ENCODE peak calls at places on chromosomes 5 and 9, in ten cellular contexts. One of them, this sample, is unnamed.

GRCh38 chr9:4547016-4547415 is 56.7 kb downstream of the SLC1A1 start:
- DNase-seq in HL-60: no peak
- DNase-seq in upper lobe of left lung: no peak
- DNase-seq in fibroblast of mammary gland: peak; percentile 39
- DNase-seq in AG04450: no peak
- DNase-seq in cardiac fibroblast: peak; percentile 71
- DNase-seq in cardiac muscle cell: no peak
- DNase-seq in PC-3: no peak
- DNase-seq in fibroblast of lung: peak; percentile 20
- DNase-seq in HepG2: no peak
- DNase-seq in this sample: peak; percentile 57

GRCh38 chr9:87516222-87516930 is 18.7 kb downstream of the DAPK1 start:
- DNase-seq in cardiac muscle cell: no peak
- DNase-seq in cardiac fibroblast: peak; percentile 72
- DNase-seq in PC-3: no peak
- DNase-seq in upper lobe of left lung: no peak
- DNase-seq in AG04450: no peak
- DNase-seq in fibroblast of lung: peak; percentile 40
- DNase-seq in fibroblast of mammary gland: peak; percentile 77
- DNase-seq in HepG2: peak; percentile 41
- DNase-seq in HL-60: peak; percentile 75
- DNase-seq in this sample: peak; percentile 79

GRCh38 chr5:96896806-96897205 is 20.5 kb downstream of the ERAP2 start:
- DNase-seq in PC-3: no peak
- DNase-seq in cardiac fibroblast: no peak
- DNase-seq in fibroblast of lung: no peak
- DNase-seq in HepG2: no peak
- DNase-seq in fibroblast of mammary gland: no peak
- DNase-seq in upper lobe of left lung: no peak
- DNase-seq in HL-60: no peak
- DNase-seq in cardiac muscle cell: no peak
- DNase-seq in AG04450: no peak
- DNase-seq in this sample: no peak

GRCh38 chr5:108432024-108432423 is 50.1 kb upstream of the FBXL17 start:
- DNase-seq in HL-60: no peak
- DNase-seq in PC-3: peak; percentile 61
- DNase-seq in cardiac muscle cell: no peak
- DNase-seq in fibroblast of mammary gland: peak; percentile 42
- DNase-seq in HepG2: no peak
- DNase-seq in cardiac fibroblast: peak; percentile 51
- DNase-seq in upper lobe of left lung: no peak
- DNase-seq in AG04450: no peak
- DNase-seq in fibroblast of lung: no peak
- DNase-seq in this sample: peak; percentile 5

GRCh38 chr5:173318881-173319609 is 9.2 kb downstream of the STC2 start:
- DNase-seq in cardiac muscle cell: no peak
- DNase-seq in fibroblast of lung: no peak
- DNase-seq in upper lobe of left lung: no peak
- DNase-seq in cardiac fibroblast: no peak
- DNase-seq in PC-3: no peak
- DNase-seq in HepG2: no peak
- DNase-seq in fibroblast of mammary gland: no peak
- DNase-seq in AG04450: no peak
- DNase-seq in HL-60: no peak
- DNase-seq in this sample: no peak

GRCh38 chr5:57304931-57305330 is 131.1 kb downstream of the GPBP1 start:
- DNase-seq in HL-60: no peak
- DNase-seq in cardiac fibroblast: no peak
- DNase-seq in AG04450: no peak
- DNase-seq in PC-3: no peak
- DNase-seq in cardiac muscle cell: no peak
- DNase-seq in fibroblast of lung: no peak
- DNase-seq in fibroblast of mammary gland: no peak
- DNase-seq in HepG2: no peak
- DNase-seq in upper lobe of left lung: no peak
- DNase-seq in this sample: no peak

GRCh38 chr9:6498982-6499381 is 86.0 kb downstream of the UHRF2 start:
- DNase-seq in cardiac muscle cell: no peak
- DNase-seq in fibroblast of mammary gland: peak; percentile 77
- DNase-seq in PC-3: peak; percentile 3
- DNase-seq in cardiac fibroblast: peak; percentile 79
- DNase-seq in fibroblast of lung: peak; percentile 43
- DNase-seq in upper lobe of left lung: no peak
- DNase-seq in HepG2: no peak
- DNase-seq in AG04450: peak; percentile 20
- DNase-seq in HL-60: no peak
- DNase-seq in this sample: peak; percentile 37

GRCh38 chr9:89999176-89999533 is 394.3 kb downstream of the GADD45G start:
- DNase-seq in PC-3: peak; percentile 55
- DNase-seq in fibroblast of lung: no peak
- DNase-seq in fibroblast of mammary gland: no peak
- DNase-seq in cardiac muscle cell: no peak
- DNase-seq in HepG2: no peak
- DNase-seq in cardiac fibroblast: no peak
- DNase-seq in upper lobe of left lung: peak; percentile 68
- DNase-seq in AG04450: no peak
- DNase-seq in HL-60: no peak
- DNase-seq in this sample: no peak

GRCh38 chr9:34089311-34089710 is 37.2 kb downstream of the DCAF12 start:
- DNase-seq in fibroblast of mammary gland: peak; percentile 31
- DNase-seq in cardiac muscle cell: no peak
- DNase-seq in upper lobe of left lung: no peak
- DNase-seq in AG04450: no peak
- DNase-seq in PC-3: no peak
- DNase-seq in HepG2: no peak
- DNase-seq in fibroblast of lung: no peak
- DNase-seq in cardiac fibroblast: no peak
- DNase-seq in HL-60: no peak
- DNase-seq in this sample: no peak

GRCh38 chr9:96008502-96009222 is 133.2 kb downstream of the ERCC6L2 start:
- DNase-seq in upper lobe of left lung: no peak
- DNase-seq in cardiac fibroblast: peak; percentile 27
- DNase-seq in fibroblast of lung: peak; percentile 44
- DNase-seq in AG04450: no peak
- DNase-seq in HepG2: no peak
- DNase-seq in HL-60: peak; percentile 76
- DNase-seq in cardiac muscle cell: no peak
- DNase-seq in PC-3: no peak
- DNase-seq in fibroblast of mammary gland: peak; percentile 50
- DNase-seq in this sample: no peak

GRCh38 chr9:116937361-116937760 is 250.3 kb downstream of the TRIM32 start:
- DNase-seq in fibroblast of lung: no peak
- DNase-seq in AG04450: no peak
- DNase-seq in HepG2: no peak
- DNase-seq in cardiac muscle cell: no peak
- DNase-seq in HL-60: no peak
- DNase-seq in PC-3: peak; percentile 33
- DNase-seq in upper lobe of left lung: no peak
- DNase-seq in cardiac fibroblast: no peak
- DNase-seq in fibroblast of mammary gland: no peak
- DNase-seq in this sample: no peak

GRCh38 chr5:118762291-118762690 is 226.1 kb downstream of the DTWD2 start:
- DNase-seq in upper lobe of left lung: no peak
- DNase-seq in fibroblast of mammary gland: no peak
- DNase-seq in HepG2: no peak
- DNase-seq in cardiac fibroblast: no peak
- DNase-seq in AG04450: no peak
- DNase-seq in cardiac muscle cell: no peak
- DNase-seq in fibroblast of lung: no peak
- DNase-seq in HL-60: no peak
- DNase-seq in PC-3: no peak
- DNase-seq in this sample: no peak

GRCh38 chr9:70465398-70465797 is 50.9 kb upstream of the KLF9 start:
- DNase-seq in PC-3: no peak
- DNase-seq in fibroblast of lung: no peak
- DNase-seq in cardiac fibroblast: no peak
- DNase-seq in upper lobe of left lung: no peak
- DNase-seq in fibroblast of mammary gland: no peak
- DNase-seq in HepG2: no peak
- DNase-seq in HL-60: no peak
- DNase-seq in cardiac muscle cell: no peak
- DNase-seq in AG04450: no peak
- DNase-seq in this sample: no peak

GRCh38 chr9:70463877-70464276 is 49.4 kb upstream of the KLF9 start:
- DNase-seq in fibroblast of lung: no peak
- DNase-seq in AG04450: no peak
- DNase-seq in cardiac fibroblast: no peak
- DNase-seq in HL-60: no peak
- DNase-seq in HepG2: no peak
- DNase-seq in upper lobe of left lung: no peak
- DNase-seq in cardiac muscle cell: no peak
- DNase-seq in PC-3: no peak
- DNase-seq in fibroblast of mammary gland: no peak
- DNase-seq in this sample: no peak

GRCh38 chr9:70465904-70466303 is 51.4 kb upstream of the KLF9 start:
- DNase-seq in AG04450: no peak
- DNase-seq in fibroblast of lung: no peak
- DNase-seq in HepG2: no peak
- DNase-seq in upper lobe of left lung: no peak
- DNase-seq in PC-3: no peak
- DNase-seq in fibroblast of mammary gland: no peak
- DNase-seq in HL-60: no peak
- DNase-seq in cardiac muscle cell: no peak
- DNase-seq in cardiac fibroblast: no peak
- DNase-seq in this sample: no peak

GRCh38 chr9:70470050-70471015 is 55.9 kb upstream of the KLF9 start:
- DNase-seq in cardiac fibroblast: no peak
- DNase-seq in fibroblast of lung: no peak
- DNase-seq in upper lobe of left lung: no peak
- DNase-seq in cardiac muscle cell: peak; percentile 49
- DNase-seq in HL-60: no peak
- DNase-seq in PC-3: no peak
- DNase-seq in AG04450: no peak
- DNase-seq in HepG2: peak; percentile 90
- DNase-seq in fibroblast of mammary gland: no peak
- DNase-seq in this sample: peak; percentile 57

DNA sequence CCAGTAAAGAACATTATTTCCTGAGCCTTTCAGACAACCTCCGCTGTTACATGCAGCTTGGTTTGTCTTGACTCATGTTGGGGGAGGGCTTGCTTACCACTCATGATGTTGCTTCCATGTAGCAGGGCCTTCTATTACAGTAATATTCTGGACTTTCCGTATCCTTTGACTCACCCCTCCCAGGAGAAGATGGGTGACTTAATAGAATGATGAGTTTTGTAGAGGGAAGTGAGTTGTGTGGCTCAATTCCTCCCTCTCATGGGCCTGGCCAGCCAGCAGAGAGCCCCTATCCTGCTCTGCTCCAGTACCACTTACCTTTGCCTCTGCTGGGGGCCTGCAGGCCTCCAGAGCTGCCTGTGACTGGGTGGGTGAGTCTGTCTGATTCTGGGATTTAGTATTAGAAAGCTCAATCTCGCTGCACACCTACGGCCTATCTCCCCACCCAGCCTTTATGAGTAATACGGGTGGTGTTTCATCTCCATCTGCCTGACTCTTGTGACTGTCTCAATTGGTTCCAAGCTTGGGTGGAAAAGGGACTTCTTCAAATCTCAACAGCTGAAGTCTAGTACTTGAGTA is 52.6 kb upstream of the KLF9 start:
- DNase-seq in HL-60: peak; percentile 27
- DNase-seq in PC-3: peak; percentile 15
- DNase-seq in fibroblast of lung: peak; percentile 62
- DNase-seq in fibroblast of mammary gland: peak; percentile 99
- DNase-seq in AG04450: no peak
- DNase-seq in cardiac muscle cell: no peak
- DNase-seq in cardiac fibroblast: peak; percentile 98
- DNase-seq in HepG2: no peak
- DNase-seq in upper lobe of left lung: no peak
- DNase-seq in this sample: peak; percentile 87
- H3K4me3 ChIP-seq in HL-60: no peak overlapping the region
- H3K4me3 ChIP-seq in PC-3: no peak overlapping the region
- H3K4me3 ChIP-seq in fibroblast of lung: no peak overlapping the region
- H3K4me3 ChIP-seq in fibroblast of mammary gland: no peak overlapping the region
- H3K4me3 ChIP-seq in AG04450: no peak overlapping the region
- H3K4me3 ChIP-seq in cardiac muscle cell: no peak overlapping the region
- H3K4me3 ChIP-seq in cardiac fibroblast: no peak overlapping the region
- H3K4me3 ChIP-seq in HepG2: no peak overlapping the region
- H3K4me3 ChIP-seq in upper lobe of left lung: no peak overlapping the region
- H3K4me3 ChIP-seq in this sample: no peak overlapping the region

GRCh38 chr9:82504620-82505019 is 516.0 kb downstream of the SPATA31D1 start:
- DNase-seq in fibroblast of mammary gland: no peak
- DNase-seq in fibroblast of lung: no peak
- DNase-seq in cardiac fibroblast: no peak
- DNase-seq in upper lobe of left lung: no peak
- DNase-seq in HL-60: no peak
- DNase-seq in HepG2: no peak
- DNase-seq in PC-3: no peak
- DNase-seq in cardiac muscle cell: no peak
- DNase-seq in AG04450: no peak
- DNase-seq in this sample: no peak
- TF ChIP-seq CTCF in fibroblast of mammary gland: no peak
- TF ChIP-seq CTCF in fibroblast of lung: no peak
- TF ChIP-seq CTCF in cardiac fibroblast: no peak
- TF ChIP-seq CTCF in upper lobe of left lung: no peak
- TF ChIP-seq CTCF in HL-60: no peak
- TF ChIP-seq CTCF in HepG2: no peak
- TF ChIP-seq CTCF in PC-3: no peak
- TF ChIP-seq CTCF in cardiac muscle cell: no peak
- TF ChIP-seq CTCF in AG04450: no peak
- TF ChIP-seq CTCF in this sample: no peak

GRCh38 chr9:137476856-137477255 is 17.7 kb upstream of the NSMF start:
- DNase-seq in PC-3: no peak
- DNase-seq in HepG2: no peak
- DNase-seq in fibroblast of mammary gland: no peak
- DNase-seq in HL-60: no peak
- DNase-seq in AG04450: no peak
- DNase-seq in upper lobe of left lung: peak; percentile 74
- DNase-seq in cardiac fibroblast: no peak
- DNase-seq in fibroblast of lung: no peak
- DNase-seq in cardiac muscle cell: no peak
- DNase-seq in this sample: no peak
- H3K4me3 ChIP-seq in PC-3: no peak overlapping the region
- H3K4me3 ChIP-seq in HepG2: no peak overlapping the region
- H3K4me3 ChIP-seq in fibroblast of mammary gland: no peak overlapping the region
- H3K4me3 ChIP-seq in HL-60: no peak overlapping the region
- H3K4me3 ChIP-seq in AG04450: no peak overlapping the region
- H3K4me3 ChIP-seq in upper lobe of left lung: no peak overlapping the region
- H3K4me3 ChIP-seq in cardiac fibroblast: no peak overlapping the region
- H3K4me3 ChIP-seq in fibroblast of lung: no peak overlapping the region
- H3K4me3 ChIP-seq in cardiac muscle cell: no peak overlapping the region
- H3K4me3 ChIP-seq in this sample: no peak overlapping the region

DNA sequence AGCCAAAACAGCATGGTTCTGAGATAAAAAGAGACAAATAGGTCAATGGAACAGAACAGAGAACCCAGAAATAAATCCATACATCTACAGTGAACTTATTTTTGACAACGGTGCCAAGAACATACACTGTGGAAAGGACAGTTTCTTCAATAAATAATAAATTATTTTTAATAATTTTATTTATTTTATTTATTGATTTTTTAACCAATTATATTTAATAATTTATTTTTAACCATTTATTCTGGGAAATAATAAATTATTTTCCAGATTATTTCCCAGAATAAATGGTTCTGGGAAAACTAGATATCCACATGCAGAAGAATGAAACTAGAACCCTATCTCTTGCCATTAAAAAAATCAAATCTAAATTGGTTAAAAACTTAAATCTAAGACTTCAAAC is 1143.8 kb upstream of the DMAC1 start:
- DNase-seq in fibroblast of mammary gland: no peak
- DNase-seq in HepG2: no peak
- DNase-seq in cardiac fibroblast: no peak
- DNase-seq in cardiac muscle cell: no peak
- DNase-seq in PC-3: no peak
- DNase-seq in AG04450: no peak
- DNase-seq in upper lobe of left lung: no peak
- DNase-seq in HL-60: no peak
- DNase-seq in fibroblast of lung: no peak
- DNase-seq in this sample: no peak
- TF ChIP-seq CTCF in fibroblast of mammary gland: no peak
- TF ChIP-seq CTCF in HepG2: no peak
- TF ChIP-seq CTCF in cardiac fibroblast: no peak
- TF ChIP-seq CTCF in cardiac muscle cell: no peak
- TF ChIP-seq CTCF in PC-3: no peak
- TF ChIP-seq CTCF in AG04450: no peak
- TF ChIP-seq CTCF in upper lobe of left lung: no peak
- TF ChIP-seq CTCF in HL-60: no peak
- TF ChIP-seq CTCF in fibroblast of lung: no peak
- TF ChIP-seq CTCF in this sample: no peak

This sample was measured in fibroblast of pulmonary artery.